ENCODE peak calls at places on chromosomes 4 and X, in four cellular contexts. O, Y, E and N are unnamed samples.
A peak's percentile ranks its signal among the peaks of the same experiment; 100 is the strongest.

GRCh38 chrX:45850775-45851433 is 650.2 kb upstream of the DIPK2B start:
- ATAC-seq in O (peak; percentile 76), E (peak; percentile 57), Y (peak; percentile 45), N (peak; percentile 39)

GRCh38 chr4:185880571-185880970 is 68.6 kb upstream of the SORBS2 start:
- ATAC-seq in Y (no peak), E (no peak), O (no peak), N (no peak)

GRCh38 chr4:142823796-142824195 is 22.3 kb downstream of the INPP4B start:
- ATAC-seq in O (no peak), E (no peak), Y (peak; percentile 32), N (peak; percentile 41)

GRCh38 chr4:2390146-2390545 is 28.3 kb downstream of the ZFYVE28 start:
- ATAC-seq in O (no peak), Y (no peak), E (no peak), N (no peak)

GRCh38 chr4:168604496-168605373 is 107.9 kb downstream of the PALLD start:
- ATAC-seq in E (peak; percentile 92), Y (no peak), O (peak; percentile 78), N (no peak)

GRCh38 chrX:19846995-19847790 is 40.2 kb downstream of the SH3KBP1 start:
- ATAC-seq in Y (peak; percentile 62), O (peak; percentile 83), E (peak; percentile 74), N (peak; percentile 73)

GRCh38 chrX:149527705-149528104 is 13.1 kb upstream of the EOLA1 start:
- ATAC-seq in Y (peak; percentile 49), E (no peak), O (peak; percentile 33), N (peak; percentile 30)

GRCh38 chr4:8920969-8921368 is 49.3 kb upstream of the HMX1 start:
- ATAC-seq in O (no peak), E (no peak), Y (no peak), N (no peak)

GRCh38 chr4:124427095-124427767 is 285.3 kb downstream of the ANKRD50 start:
- ATAC-seq in O (no peak), E (peak; percentile 82), Y (no peak), N (no peak)